ENCODE peak calls at places on chromosomes 3 and 15, in five cellular contexts. One of them, this sample, is unnamed.

GRCh38 chr3:57546616-57547015 is 2.5 kb upstream of the DNAH12 start:
- DNase-seq in endothelial cell: no peak
- DNase-seq in G401: no peak
- DNase-seq in cardiac fibroblast: no peak
- DNase-seq in MCF 10A: no peak
- DNase-seq in this sample: no peak

GRCh38 chr3:124818398-124819150 is 68.6 kb downstream of the ITGB5 start:
- DNase-seq in cardiac fibroblast: peak
- DNase-seq in G401: no peak
- DNase-seq in endothelial cell: no peak
- DNase-seq in MCF 10A: no peak
- DNase-seq in this sample: no peak

GRCh38 chr3:180543877-180544276 is 58.1 kb upstream of the TTC14 start:
- DNase-seq in cardiac fibroblast: no peak
- DNase-seq in MCF 10A: no peak
- DNase-seq in endothelial cell: no peak
- DNase-seq in G401: no peak
- DNase-seq in this sample: no peak

GRCh38 chr15:68843425-68844311 is 23.0 kb upstream of the ANP32A start:
- DNase-seq in MCF 10A: no peak
- DNase-seq in G401: no peak
- DNase-seq in endothelial cell: peak
- DNase-seq in cardiac fibroblast: peak
- DNase-seq in this sample: no peak

GRCh38 chr3:40079203-40079844 is 230.2 kb upstream of the EIF1B start:
- DNase-seq in MCF 10A: no peak
- DNase-seq in cardiac fibroblast: peak
- DNase-seq in endothelial cell: no peak
- DNase-seq in G401: peak
- DNase-seq in this sample: peak

GRCh38 chr15:87362531-87362930 is 894.0 kb downstream of the NTRK3 start:
- DNase-seq in cardiac fibroblast: no peak
- DNase-seq in G401: no peak
- DNase-seq in MCF 10A: peak
- DNase-seq in endothelial cell: no peak
- DNase-seq in this sample: no peak

GRCh38 chr3:138434875-138435772 is 708 bp downstream of the ESYT3 start:
- DNase-seq in cardiac fibroblast: no peak
- DNase-seq in endothelial cell: peak
- DNase-seq in G401: no peak
- DNase-seq in MCF 10A: no peak
- DNase-seq in this sample: no peak

GRCh38 chr3:20574746-20575145 is 388.7 kb upstream of the SGO1 start:
- DNase-seq in G401: no peak
- DNase-seq in endothelial cell: no peak
- DNase-seq in MCF 10A: no peak
- DNase-seq in cardiac fibroblast: peak
- DNase-seq in this sample: no peak

GRCh38 chr15:40118473-40118872 is 9.8 kb upstream of the BMF start:
- DNase-seq in MCF 10A: no peak
- DNase-seq in cardiac fibroblast: no peak
- DNase-seq in G401: no peak
- DNase-seq in endothelial cell: no peak
- DNase-seq in this sample: no peak

GRCh38 chr3:13411186-13411860 is 8.8 kb downstream of the NUP210 start:
- DNase-seq in endothelial cell: no peak
- DNase-seq in MCF 10A: no peak
- DNase-seq in cardiac fibroblast: no peak
- DNase-seq in G401: no peak
- DNase-seq in this sample: no peak

GRCh38 chr15:93709708-93710107 is 521.7 kb upstream of the MCTP2 start:
- DNase-seq in endothelial cell: no peak
- DNase-seq in cardiac fibroblast: no peak
- DNase-seq in G401: no peak
- DNase-seq in MCF 10A: peak
- DNase-seq in this sample: no peak

GRCh38 chr15:85100186-85100937 is 118.7 kb downstream of the PDE8A start:
- DNase-seq in cardiac fibroblast: no peak
- DNase-seq in G401: no peak
- DNase-seq in endothelial cell: no peak
- DNase-seq in MCF 10A: peak
- DNase-seq in this sample: no peak

GRCh38 chr3:86993704-86994103 is 2.8 kb upstream of the VGLL3 start:
- DNase-seq in cardiac fibroblast: peak
- DNase-seq in endothelial cell: no peak
- DNase-seq in MCF 10A: peak
- DNase-seq in G401: no peak
- DNase-seq in this sample: no peak

GRCh38 chr15:92205255-92205739 is 188.4 kb upstream of the ST8SIA2 start:
- DNase-seq in cardiac fibroblast: no peak
- DNase-seq in MCF 10A: peak
- DNase-seq in endothelial cell: peak
- DNase-seq in G401: peak
- DNase-seq in this sample: peak

GRCh38 chr15:73991726-73992593 is at the start of gene STOML1:
- DNase-seq in cardiac fibroblast: peak
- DNase-seq in MCF 10A: peak
- DNase-seq in G401: peak
- DNase-seq in endothelial cell: peak
- DNase-seq in this sample: peak

GRCh38 chr3:71713041-71713440 is 12.2 kb downstream of the EIF4E3 start:
- DNase-seq in cardiac fibroblast: no peak
- DNase-seq in MCF 10A: no peak
- DNase-seq in G401: no peak
- DNase-seq in endothelial cell: no peak
- DNase-seq in this sample: no peak

GRCh38 chr3:172040078-172040975 is 949 bp downstream of the FNDC3B start:
- DNase-seq in endothelial cell: peak
- DNase-seq in cardiac fibroblast: peak
- DNase-seq in G401: peak
- DNase-seq in MCF 10A: peak
- DNase-seq in this sample: peak

GRCh38 chr3:177150970-177151627 is 46.2 kb downstream of the TBL1XR1 start:
- DNase-seq in cardiac fibroblast: peak
- DNase-seq in endothelial cell: no peak
- DNase-seq in G401: peak
- DNase-seq in MCF 10A: peak
- DNase-seq in this sample: no peak

GRCh38 chr3:198071602-198072285 is 111.7 kb downstream of the LMLN start:
- DNase-seq in MCF 10A: peak
- DNase-seq in G401: no peak
- DNase-seq in endothelial cell: peak
- DNase-seq in cardiac fibroblast: peak
- DNase-seq in this sample: no peak

GRCh38 chr3:9809615-9810356 is at the start of gene TTLL3:
- DNase-seq in MCF 10A: peak
- DNase-seq in cardiac fibroblast: peak
- DNase-seq in endothelial cell: peak
- DNase-seq in G401: peak
- DNase-seq in this sample: peak

GRCh38 chr3:20022954-20023644 is 11.0 kb upstream of the PP2D1 start:
- DNase-seq in cardiac fibroblast: no peak
- DNase-seq in G401: no peak
- DNase-seq in MCF 10A: no peak
- DNase-seq in endothelial cell: peak
- DNase-seq in this sample: no peak